ENCODE peak calls at places on chromosome 20, in eight cellular contexts. P is ELR, J is GM04504, W is neural progenitor cell, D is GM12878, K is foreskin melanocyte, B is thoracic aorta, Q is NCI-H82. T is an unnamed sample.

GRCh38 chr20:46199198-46199597 is 81.1 kb downstream of the CD40 start:
- DNase-seq in K (no peak), J (no peak), B (no peak), P (peak), D (no peak), Q (peak), W (peak), T (no peak)

GRCh38 chr20:1211954-1212497 is 8.8 kb downstream of the C20orf202 start:
- DNase-seq in B (no peak), J (no peak), K (no peak), P (peak), D (no peak), Q (no peak), W (no peak), T (no peak)

GRCh38 chr20:37343212-37343993 is 2.5 kb upstream of the SRC start:
- DNase-seq in P (no peak), Q (no peak), K (peak), J (no peak), W (no peak), B (no peak), D (no peak), T (no peak)

GRCh38 chr20:35871311-35871771 is 83.0 kb downstream of the SCAND1 start:
- DNase-seq in K (no peak), P (peak), B (no peak), J (no peak), D (no peak), W (no peak), Q (no peak), T (no peak)

GRCh38 chr20:48686238-48687096 is 141.3 kb downstream of the PREX1 start:
- DNase-seq in D (no peak), P (no peak), W (peak), K (no peak), B (no peak), Q (peak), J (peak), T (no peak)

GRCh38 chr20:1860446-1860845 is 34.8 kb upstream of the SIRPA start:
- DNase-seq in B (no peak), D (no peak), K (no peak), J (peak), Q (no peak), W (peak), P (no peak), T (peak)

GRCh38 chr20:58481541-58482021 is 33.6 kb downstream of the APCDD1L start:
- DNase-seq in P (peak), J (peak), Q (peak), B (no peak), W (peak), K (peak), D (no peak), T (no peak)

GRCh38 chr20:48791014-48791413 is 36.8 kb downstream of the PREX1 start:
- DNase-seq in W (no peak), Q (peak), B (no peak), K (no peak), J (no peak), P (no peak), D (no peak), T (no peak)

GRCh38 chr20:41228858-41229257 is 88.7 kb downstream of the ZHX3 start:
- DNase-seq in K (no peak), Q (no peak), W (no peak), J (no peak), B (no peak), D (no peak), P (no peak), T (no peak)

GRCh38 chr20:23270427-23270911 is 80.1 kb upstream of the NXT1 start:
- DNase-seq in D (no peak), W (no peak), B (peak), P (peak), J (no peak), Q (no peak), K (no peak), T (no peak)

GRCh38 chr20:48282591-48283228 is 497.4 kb upstream of the SULF2 start:
- DNase-seq in B (no peak), J (no peak), W (no peak), Q (peak), D (no peak), P (no peak), K (no peak), T (no peak)

GRCh38 chr20:47561175-47561574 is 59.5 kb downstream of the NCOA3 start:
- DNase-seq in K (no peak), P (no peak), D (no peak), W (no peak), Q (peak), J (peak), B (no peak), T (peak)

GRCh38 chr20:33945391-33946079 is 48.2 kb upstream of the RALY start:
- DNase-seq in J (peak), B (no peak), P (peak), K (peak), D (no peak), W (no peak), Q (no peak), T (peak)

T was measured in GM04503.